ENCODE peak calls at places on chromosomes 16 and 17, in six cellular contexts. N is prostate gland, X is heart left ventricle, Q is A549, S is stomach, K is IMR-90. Y is an unnamed sample.

GRCh38 chr16:50103764-50104163 is 38.0 kb downstream of the HEATR3 start:
- DNase-seq in N (no peak), X (no peak), Q (no peak), S (no peak), K (no peak), Y (no peak)

GRCh38 chr17:29622337-29623282 is at the start of gene CORO6:
- DNase-seq in N (no peak), X (peak; percentile 85), Q (peak; percentile 50), S (peak; percentile 60), K (peak; percentile 23), Y (peak; percentile 43)

GRCh38 chr17:35799942-35800341 is 4.5 kb upstream of the MMP28 start:
- DNase-seq in N (peak; percentile 94), X (peak; percentile 85), Q (peak; percentile 50), S (peak; percentile 89), K (no peak), Y (peak; percentile 85)

GRCh38 chr17:38674013-38674748 is 576 bp downstream of the EPOP start:
- DNase-seq in N (no peak), X (peak; percentile 63), Q (peak; percentile 51), S (peak; percentile 27), K (no peak), Y (peak; percentile 28)

GRCh38 chr17:76076100-76076764 is 1.7 kb downstream of the GALR2 start:
- DNase-seq in N (no peak), X (no peak), Q (no peak), S (no peak), K (no peak), Y (no peak)

GRCh38 chr17:77129568-77130301 is 11.0 kb upstream of the SEC14L1 start:
- DNase-seq in N (no peak), X (no peak), Q (no peak), S (no peak), K (peak; percentile 28), Y (no peak)

GRCh38 chr16:49556252-49557069 is 182.9 kb downstream of the C16orf78 start:
- DNase-seq in N (no peak), X (no peak), Q (peak; percentile 31), S (no peak), K (peak; percentile 35), Y (no peak)

GRCh38 chr17:40542562-40543411 is 22.5 kb downstream of the CCR7 start:
- DNase-seq in N (no peak), X (peak; percentile 81), Q (peak; percentile 100), S (peak; percentile 49), K (peak; percentile 99), Y (peak; percentile 79)

GRCh38 chr17:63419949-63420867 is 25.9 kb downstream of the CYB561 start:
- DNase-seq in N (no peak), X (no peak), Q (no peak), S (no peak), K (no peak), Y (no peak)

GRCh38 chr17:33680479-33680878 is 387.4 kb upstream of the ASIC2 start:
- DNase-seq in N (no peak), X (no peak), Q (no peak), S (no peak), K (no peak), Y (no peak)

GRCh38 chr16:70465999-70466811 is 11.8 kb downstream of the FCSK start:
- DNase-seq in N (no peak), X (peak; percentile 32), Q (no peak), S (no peak), K (no peak), Y (no peak)

GRCh38 chr16:66028505-66029216 is 337.8 kb upstream of the CDH5 start:
- DNase-seq in N (no peak), X (no peak), Q (no peak), S (no peak), K (peak; percentile 89), Y (no peak)

GRCh38 chr16:28295213-28295612 is 2.9 kb downstream of the SBK1 start:
- DNase-seq in N (no peak), X (no peak), Q (no peak), S (no peak), K (no peak), Y (no peak)

GRCh38 chr17:37648555-37648954 is 5.3 kb upstream of the DDX52 start:
- DNase-seq in N (no peak), X (no peak), Q (no peak), S (no peak), K (peak; percentile 87), Y (no peak)

GRCh38 chr16:79863128-79864031 is 262.8 kb upstream of the MAF start:
- DNase-seq in N (no peak), X (no peak), Q (no peak), S (no peak), K (no peak), Y (no peak)

GRCh38 chr16:57167951-57168350 is 17.9 kb downstream of the PSME3IP1 start:
- DNase-seq in N (peak; percentile 33), X (no peak), Q (peak; percentile 73), S (no peak), K (peak; percentile 83), Y (no peak)

GRCh38 chr16:26795184-26795583 is 271.5 kb upstream of the C16orf82 start:
- DNase-seq in N (no peak), X (no peak), Q (no peak), S (no peak), K (no peak), Y (no peak)

GRCh38 chr17:63680700-63681099 is 19.2 kb downstream of the LIMD2 start:
- DNase-seq in N (no peak), X (no peak), Q (no peak), S (no peak), K (no peak), Y (no peak)

GRCh38 chr16:11470676-11471415 is 115.9 kb downstream of the LITAF start:
- DNase-seq in N (no peak), X (no peak), Q (no peak), S (no peak), K (peak; percentile 49), Y (no peak)

GRCh38 chr17:56810286-56810781 is 23.4 kb downstream of the C17orf67 start:
- DNase-seq in N (no peak), X (no peak), Q (no peak), S (no peak), K (no peak), Y (no peak)

GRCh38 chr16:11297492-11298142 is 16.5 kb upstream of the PRM1 start:
- DNase-seq in N (peak; percentile 84), X (peak; percentile 83), Q (no peak), S (peak; percentile 91), K (peak; percentile 70), Y (peak; percentile 86)

GRCh38 chr17:53571342-53571741 is 251.4 kb upstream of the KIF2B start:
- DNase-seq in N (no peak), X (no peak), Q (no peak), S (no peak), K (no peak), Y (no peak)

GRCh38 chr17:50514936-50515702 is 6.9 kb downstream of the MYCBPAP start:
- DNase-seq in N (peak; percentile 40), X (no peak), Q (no peak), S (no peak), K (no peak), Y (peak; percentile 68)

GRCh38 chr17:10649031-10649430 is 8.1 kb downstream of the MYH3 start:
- DNase-seq in N (no peak), X (no peak), Q (no peak), S (no peak), K (peak; percentile 59), Y (no peak)

GRCh38 chr16:14378131-14378551 is 251.9 kb downstream of the PARN start:
- DNase-seq in N (no peak), X (no peak), Q (peak; percentile 73), S (no peak), K (peak; percentile 92), Y (no peak)

GRCh38 chr17:47879776-47880452 is 16.1 kb upstream of the SP2 start:
- DNase-seq in N (no peak), X (peak; percentile 35), Q (no peak), S (no peak), K (no peak), Y (no peak)

GRCh38 chr17:79601604-79602420 is 9.0 kb downstream of the RBFOX3 start:
- DNase-seq in N (no peak), X (no peak), Q (no peak), S (no peak), K (no peak), Y (no peak)

GRCh38 chr17:5714993-5715392 is 130.7 kb upstream of the NLRP1 start:
- DNase-seq in N (no peak), X (no peak), Q (no peak), S (no peak), K (no peak), Y (no peak)

GRCh38 chr17:20979792-20980083 is 63.1 kb downstream of the USP22 start:
- DNase-seq in N (no peak), X (no peak), Q (no peak), S (no peak), K (no peak), Y (no peak)

GRCh38 chr17:78367193-78367592 is 7.3 kb upstream of the SOCS3 start:
- DNase-seq in N (no peak), X (no peak), Q (no peak), S (no peak), K (no peak), Y (no peak)
- TF ChIP-seq POLR2A in N (no peak), X (no peak), Q (no peak), S (no peak), K (no peak), Y (no peak)

DNA sequence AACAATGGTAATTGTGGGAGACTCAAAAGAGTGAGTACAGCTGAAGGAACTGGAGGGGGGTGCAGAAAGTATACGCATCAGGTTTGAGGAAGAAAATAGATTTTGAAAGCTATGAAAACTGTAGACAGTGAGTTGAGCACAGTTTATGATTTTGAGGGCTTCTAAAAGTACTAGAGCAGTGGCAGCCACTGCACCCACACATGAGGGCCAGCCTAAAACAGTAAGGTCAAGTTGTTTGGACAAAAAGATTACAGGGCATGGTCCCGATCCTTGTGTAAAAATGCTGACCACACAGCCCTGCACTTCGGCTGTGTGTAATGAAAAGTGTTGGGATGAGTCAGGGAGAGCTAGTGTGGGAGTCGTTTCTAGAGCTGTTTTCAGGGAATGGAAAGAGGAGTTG is 2282.1 kb downstream of the TP53TG3F start:
- DNase-seq in N (no peak), X (no peak), Q (no peak), S (no peak), K (no peak), Y (no peak)
- H3K9me3 ChIP-seq in N (no peaks in the 10 kb centered on the region), X (no peaks in the 10 kb centered on the region), Q (no peaks in the 10 kb centered on the region), S (peaks cover 13% of the 10 kb centered on the region), K (peaks cover 8% of the 10 kb centered on the region), Y (no peaks in the 10 kb centered on the region)

GRCh38 chr17:81342700-81343070 is 47.6 kb upstream of the SLC38A10 start:
- DNase-seq in N (no peak), X (no peak), Q (no peak), S (no peak), K (no peak), Y (no peak)

GRCh38 chr17:81340606-81341346 is 45.7 kb upstream of the SLC38A10 start:
- DNase-seq in N (no peak), X (peak; percentile 48), Q (no peak), S (no peak), K (no peak), Y (peak; percentile 77)

GRCh38 chr17:81342062-81342699 is 47.1 kb upstream of the SLC38A10 start:
- DNase-seq in N (no peak), X (no peak), Q (no peak), S (no peak), K (no peak), Y (peak; percentile 27)

GRCh38 chr17:81339502-81340296 is 44.6 kb upstream of the SLC38A10 start:
- DNase-seq in N (no peak), X (peak; percentile 70), Q (peak; percentile 91), S (no peak), K (no peak), Y (peak; percentile 72)

GRCh38 chr17:81341347-81342061 is 46.4 kb upstream of the SLC38A10 start:
- DNase-seq in N (no peak), X (peak; percentile 67), Q (no peak), S (no peak), K (no peak), Y (peak; percentile 30)
- TF ChIP-seq POLR2A in N (no peak), X (no peak), Q (no peak), S (no peak), K (no peak), Y (no peak)

GRCh38 chr16:3383045-3383448 is 17.8 kb downstream of the ZSCAN32 start:
- DNase-seq in N (no peak), X (no peak), Q (peak; percentile 19), S (no peak), K (no peak), Y (no peak)
- H3K9me3 ChIP-seq in N (peaks cover 2% of the 10 kb centered on the region), X (peaks cover 72% of the 10 kb centered on the region), Q (peaks cover 88% of the 10 kb centered on the region), S (peaks cover 89% of the 10 kb centered on the region), K (peaks cover 74% of the 10 kb centered on the region), Y (no peaks in the 10 kb centered on the region)